ENCODE peak calls at places on chromosome 10, in ten cellular contexts. One of them, this sample, is unnamed.

GRCh38 chr10:93465806-93466675 is 16.1 kb downstream of the MYOF start:
- DNase-seq in chondrocyte: peak
- DNase-seq in fibroblast of pulmonary artery: peak
- DNase-seq in epithelial cell of esophagus: peak
- DNase-seq in bronchial epithelial cell: peak
- DNase-seq in left ventricle myocardium inferior: peak
- DNase-seq in ascending aorta: peak
- DNase-seq in cardiac muscle cell: peak
- DNase-seq in psoas muscle: peak
- DNase-seq in heart right ventricle: peak
- DNase-seq in this sample: no peak

GRCh38 chr10:91551856-91552255 is 81.0 kb downstream of the PPP1R3C start:
- DNase-seq in cardiac muscle cell: peak
- DNase-seq in left ventricle myocardium inferior: peak
- DNase-seq in epithelial cell of esophagus: peak
- DNase-seq in heart right ventricle: peak
- DNase-seq in ascending aorta: no peak
- DNase-seq in chondrocyte: no peak
- DNase-seq in fibroblast of pulmonary artery: peak
- DNase-seq in bronchial epithelial cell: peak
- DNase-seq in psoas muscle: no peak
- DNase-seq in this sample: no peak

GRCh38 chr10:5611899-5612680 is 54.3 kb downstream of the ASB13 start:
- DNase-seq in bronchial epithelial cell: peak
- DNase-seq in epithelial cell of esophagus: peak
- DNase-seq in left ventricle myocardium inferior: no peak
- DNase-seq in cardiac muscle cell: no peak
- DNase-seq in psoas muscle: no peak
- DNase-seq in chondrocyte: peak
- DNase-seq in ascending aorta: no peak
- DNase-seq in heart right ventricle: no peak
- DNase-seq in fibroblast of pulmonary artery: no peak
- DNase-seq in this sample: no peak

GRCh38 chr10:110852897-110853296 is 18.8 kb upstream of the PDCD4 start:
- DNase-seq in epithelial cell of esophagus: peak
- DNase-seq in fibroblast of pulmonary artery: no peak
- DNase-seq in left ventricle myocardium inferior: no peak
- DNase-seq in bronchial epithelial cell: peak
- DNase-seq in heart right ventricle: no peak
- DNase-seq in cardiac muscle cell: no peak
- DNase-seq in chondrocyte: no peak
- DNase-seq in ascending aorta: no peak
- DNase-seq in psoas muscle: no peak
- DNase-seq in this sample: no peak

GRCh38 chr10:133026726-133027395 is 60.9 kb upstream of the ADGRA1 start:
- DNase-seq in cardiac muscle cell: no peak
- DNase-seq in chondrocyte: no peak
- DNase-seq in ascending aorta: no peak
- DNase-seq in bronchial epithelial cell: no peak
- DNase-seq in heart right ventricle: peak
- DNase-seq in left ventricle myocardium inferior: no peak
- DNase-seq in psoas muscle: no peak
- DNase-seq in fibroblast of pulmonary artery: no peak
- DNase-seq in epithelial cell of esophagus: no peak
- DNase-seq in this sample: no peak

GRCh38 chr10:96833220-96834001 is 1.3 kb downstream of the LCOR start:
- DNase-seq in cardiac muscle cell: peak
- DNase-seq in epithelial cell of esophagus: peak
- DNase-seq in heart right ventricle: no peak
- DNase-seq in bronchial epithelial cell: peak
- DNase-seq in fibroblast of pulmonary artery: peak
- DNase-seq in ascending aorta: no peak
- DNase-seq in left ventricle myocardium inferior: peak
- DNase-seq in psoas muscle: peak
- DNase-seq in chondrocyte: no peak
- DNase-seq in this sample: peak

GRCh38 chr10:84224411-84225028 is 824 bp downstream of the LRIT2 start:
- DNase-seq in bronchial epithelial cell: no peak
- DNase-seq in ascending aorta: no peak
- DNase-seq in epithelial cell of esophagus: peak
- DNase-seq in psoas muscle: no peak
- DNase-seq in fibroblast of pulmonary artery: no peak
- DNase-seq in left ventricle myocardium inferior: no peak
- DNase-seq in chondrocyte: no peak
- DNase-seq in heart right ventricle: no peak
- DNase-seq in cardiac muscle cell: no peak
- DNase-seq in this sample: no peak

GRCh38 chr10:31650010-31650409 is 278.6 kb downstream of the ARHGAP12 start:
- DNase-seq in left ventricle myocardium inferior: peak
- DNase-seq in cardiac muscle cell: peak
- DNase-seq in heart right ventricle: peak
- DNase-seq in bronchial epithelial cell: no peak
- DNase-seq in psoas muscle: peak
- DNase-seq in ascending aorta: peak
- DNase-seq in fibroblast of pulmonary artery: peak
- DNase-seq in chondrocyte: no peak
- DNase-seq in epithelial cell of esophagus: peak
- DNase-seq in this sample: no peak

GRCh38 chr10:73797324-73798025 is 12.1 kb downstream of the ZSWIM8 start:
- DNase-seq in fibroblast of pulmonary artery: no peak
- DNase-seq in bronchial epithelial cell: no peak
- DNase-seq in psoas muscle: no peak
- DNase-seq in ascending aorta: no peak
- DNase-seq in heart right ventricle: no peak
- DNase-seq in chondrocyte: no peak
- DNase-seq in cardiac muscle cell: no peak
- DNase-seq in epithelial cell of esophagus: no peak
- DNase-seq in left ventricle myocardium inferior: no peak
- DNase-seq in this sample: no peak

GRCh38 chr10:17375936-17376584 is 78.3 kb downstream of the ST8SIA6 start:
- DNase-seq in psoas muscle: no peak
- DNase-seq in fibroblast of pulmonary artery: peak
- DNase-seq in left ventricle myocardium inferior: no peak
- DNase-seq in ascending aorta: no peak
- DNase-seq in chondrocyte: no peak
- DNase-seq in bronchial epithelial cell: no peak
- DNase-seq in epithelial cell of esophagus: no peak
- DNase-seq in heart right ventricle: peak
- DNase-seq in cardiac muscle cell: peak
- DNase-seq in this sample: no peak

GRCh38 chr10:22504766-22505165 is 159.5 kb downstream of the SPAG6 start:
- DNase-seq in epithelial cell of esophagus: no peak
- DNase-seq in chondrocyte: no peak
- DNase-seq in ascending aorta: no peak
- DNase-seq in fibroblast of pulmonary artery: no peak
- DNase-seq in psoas muscle: no peak
- DNase-seq in left ventricle myocardium inferior: no peak
- DNase-seq in cardiac muscle cell: no peak
- DNase-seq in bronchial epithelial cell: no peak
- DNase-seq in heart right ventricle: no peak
- DNase-seq in this sample: no peak

DNA sequence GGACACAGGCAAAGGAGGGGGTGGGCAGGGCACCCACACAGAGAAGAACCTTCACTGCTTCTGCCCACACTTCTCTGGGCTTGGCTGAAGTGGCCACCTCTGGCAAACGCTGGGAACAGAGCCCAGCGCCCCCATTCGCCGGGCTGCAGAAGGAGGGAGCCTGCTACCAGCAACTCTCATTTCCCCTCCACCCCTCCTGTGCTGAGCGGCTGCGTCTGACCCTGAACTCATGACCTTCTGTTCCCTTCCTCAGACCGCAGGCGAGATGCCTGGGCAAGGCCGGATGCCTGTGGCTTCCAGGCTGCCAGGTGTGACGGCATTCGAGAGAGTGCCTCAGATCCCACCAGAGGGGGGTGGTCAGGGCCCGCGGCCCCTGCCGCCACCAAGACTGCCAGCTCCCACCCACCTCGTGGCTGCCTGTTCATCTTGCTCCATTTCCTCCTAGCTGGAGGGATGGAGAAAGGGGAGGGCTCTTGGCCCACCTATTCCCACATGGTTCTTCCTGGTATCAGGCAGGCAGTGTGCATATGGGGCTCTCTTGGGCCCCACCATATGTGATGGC is 19.8 kb downstream of the DNAJB12 start:
- DNase-seq in ascending aorta: peak
- DNase-seq in psoas muscle: peak
- DNase-seq in epithelial cell of esophagus: peak
- DNase-seq in chondrocyte: peak
- DNase-seq in cardiac muscle cell: peak
- DNase-seq in fibroblast of pulmonary artery: peak
- DNase-seq in left ventricle myocardium inferior: peak
- DNase-seq in bronchial epithelial cell: peak
- DNase-seq in heart right ventricle: peak
- DNase-seq in this sample: peak
- TF ChIP-seq CTCF in ascending aorta: no peak
- TF ChIP-seq CTCF in psoas muscle: no peak
- TF ChIP-seq CTCF in epithelial cell of esophagus: no peak
- TF ChIP-seq CTCF in chondrocyte: peak
- TF ChIP-seq CTCF in cardiac muscle cell: peak
- TF ChIP-seq CTCF in fibroblast of pulmonary artery: peak
- TF ChIP-seq CTCF in left ventricle myocardium inferior: no peak
- TF ChIP-seq CTCF in bronchial epithelial cell: peak
- TF ChIP-seq CTCF in heart right ventricle: no peak
- TF ChIP-seq CTCF in this sample: no peak

GRCh38 chr10:81082621-81083376 is 545.1 kb downstream of the SH2D4B start:
- DNase-seq in psoas muscle: no peak
- DNase-seq in left ventricle myocardium inferior: no peak
- DNase-seq in ascending aorta: no peak
- DNase-seq in chondrocyte: no peak
- DNase-seq in epithelial cell of esophagus: no peak
- DNase-seq in heart right ventricle: no peak
- DNase-seq in cardiac muscle cell: no peak
- DNase-seq in fibroblast of pulmonary artery: no peak
- DNase-seq in bronchial epithelial cell: no peak
- DNase-seq in this sample: no peak

GRCh38 chr10:81081887-81082620 is 544.4 kb downstream of the SH2D4B start:
- DNase-seq in heart right ventricle: no peak
- DNase-seq in ascending aorta: no peak
- DNase-seq in chondrocyte: no peak
- DNase-seq in left ventricle myocardium inferior: no peak
- DNase-seq in bronchial epithelial cell: peak
- DNase-seq in fibroblast of pulmonary artery: no peak
- DNase-seq in epithelial cell of esophagus: peak
- DNase-seq in cardiac muscle cell: no peak
- DNase-seq in psoas muscle: no peak
- DNase-seq in this sample: no peak
- TF ChIP-seq CTCF in heart right ventricle: no peak
- TF ChIP-seq CTCF in ascending aorta: no peak
- TF ChIP-seq CTCF in chondrocyte: peak
- TF ChIP-seq CTCF in left ventricle myocardium inferior: no peak
- TF ChIP-seq CTCF in bronchial epithelial cell: peak
- TF ChIP-seq CTCF in fibroblast of pulmonary artery: no peak
- TF ChIP-seq CTCF in epithelial cell of esophagus: peak
- TF ChIP-seq CTCF in cardiac muscle cell: no peak
- TF ChIP-seq CTCF in psoas muscle: no peak
- TF ChIP-seq CTCF in this sample: no peak

GRCh38 chr10:44811072-44811471 is 100.1 kb upstream of the TMEM72 start:
- DNase-seq in fibroblast of pulmonary artery: peak
- DNase-seq in chondrocyte: no peak
- DNase-seq in epithelial cell of esophagus: no peak
- DNase-seq in psoas muscle: no peak
- DNase-seq in left ventricle myocardium inferior: no peak
- DNase-seq in cardiac muscle cell: peak
- DNase-seq in ascending aorta: no peak
- DNase-seq in heart right ventricle: no peak
- DNase-seq in bronchial epithelial cell: no peak
- DNase-seq in this sample: no peak

GRCh38 chr10:44806895-44807294 is 104.2 kb upstream of the TMEM72 start:
- DNase-seq in bronchial epithelial cell: no peak
- DNase-seq in fibroblast of pulmonary artery: no peak
- DNase-seq in heart right ventricle: no peak
- DNase-seq in epithelial cell of esophagus: no peak
- DNase-seq in left ventricle myocardium inferior: no peak
- DNase-seq in chondrocyte: no peak
- DNase-seq in ascending aorta: no peak
- DNase-seq in psoas muscle: no peak
- DNase-seq in cardiac muscle cell: peak
- DNase-seq in this sample: no peak

GRCh38 chr10:44807451-44807850 is 103.7 kb upstream of the TMEM72 start:
- DNase-seq in left ventricle myocardium inferior: no peak
- DNase-seq in psoas muscle: no peak
- DNase-seq in heart right ventricle: no peak
- DNase-seq in cardiac muscle cell: no peak
- DNase-seq in bronchial epithelial cell: no peak
- DNase-seq in chondrocyte: no peak
- DNase-seq in ascending aorta: no peak
- DNase-seq in epithelial cell of esophagus: no peak
- DNase-seq in fibroblast of pulmonary artery: no peak
- DNase-seq in this sample: no peak

GRCh38 chr10:44813201-44813600 is 97.9 kb upstream of the TMEM72 start:
- DNase-seq in chondrocyte: no peak
- DNase-seq in left ventricle myocardium inferior: no peak
- DNase-seq in bronchial epithelial cell: no peak
- DNase-seq in heart right ventricle: no peak
- DNase-seq in epithelial cell of esophagus: no peak
- DNase-seq in psoas muscle: no peak
- DNase-seq in fibroblast of pulmonary artery: no peak
- DNase-seq in ascending aorta: no peak
- DNase-seq in cardiac muscle cell: no peak
- DNase-seq in this sample: no peak

GRCh38 chr10:44809652-44810051 is 101.5 kb upstream of the TMEM72 start:
- DNase-seq in bronchial epithelial cell: peak
- DNase-seq in left ventricle myocardium inferior: no peak
- DNase-seq in fibroblast of pulmonary artery: peak
- DNase-seq in psoas muscle: no peak
- DNase-seq in ascending aorta: no peak
- DNase-seq in epithelial cell of esophagus: peak
- DNase-seq in heart right ventricle: no peak
- DNase-seq in chondrocyte: no peak
- DNase-seq in cardiac muscle cell: peak
- DNase-seq in this sample: no peak
- TF ChIP-seq CTCF in bronchial epithelial cell: peak
- TF ChIP-seq CTCF in left ventricle myocardium inferior: peak
- TF ChIP-seq CTCF in fibroblast of pulmonary artery: peak
- TF ChIP-seq CTCF in psoas muscle: no peak
- TF ChIP-seq CTCF in ascending aorta: no peak
- TF ChIP-seq CTCF in epithelial cell of esophagus: peak
- TF ChIP-seq CTCF in heart right ventricle: no peak
- TF ChIP-seq CTCF in chondrocyte: peak
- TF ChIP-seq CTCF in cardiac muscle cell: peak
- TF ChIP-seq CTCF in this sample: no peak

DNA sequence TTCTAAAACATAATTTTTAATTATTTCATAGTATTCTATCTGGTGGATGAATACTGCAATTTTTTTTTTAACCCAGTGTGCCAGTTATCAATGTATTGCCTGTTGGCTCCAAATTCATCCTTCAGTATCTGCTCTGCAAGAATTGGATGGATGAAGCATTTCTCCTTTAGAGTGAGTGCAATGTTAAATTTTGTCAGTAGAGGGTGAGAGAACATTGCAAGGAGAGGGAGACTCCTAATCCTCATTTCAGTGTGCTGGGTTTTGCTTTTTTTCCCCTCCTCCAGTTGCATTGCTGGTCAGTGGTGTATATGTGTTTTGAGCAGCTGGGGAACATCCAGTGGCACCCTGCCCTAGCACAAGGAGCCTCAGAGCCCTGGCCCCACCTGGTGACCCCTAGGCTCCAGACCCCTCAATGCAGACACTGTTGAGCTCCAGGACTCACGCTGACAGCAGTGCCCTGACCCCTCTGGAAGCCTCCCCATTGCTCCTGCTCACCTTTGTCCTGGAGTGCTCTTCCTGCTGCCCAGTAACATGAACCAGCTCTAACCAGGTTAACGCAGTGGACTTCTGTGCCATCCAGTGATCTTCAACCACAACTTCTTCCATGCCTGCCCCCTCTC is 199.4 kb downstream of the USP6NL start:
- DNase-seq in psoas muscle: no peak
- DNase-seq in ascending aorta: no peak
- DNase-seq in heart right ventricle: no peak
- DNase-seq in cardiac muscle cell: peak
- DNase-seq in left ventricle myocardium inferior: no peak
- DNase-seq in fibroblast of pulmonary artery: no peak
- DNase-seq in epithelial cell of esophagus: no peak
- DNase-seq in bronchial epithelial cell: no peak
- DNase-seq in chondrocyte: no peak
- DNase-seq in this sample: no peak
- TF ChIP-seq CTCF in psoas muscle: no peak
- TF ChIP-seq CTCF in ascending aorta: no peak
- TF ChIP-seq CTCF in heart right ventricle: no peak
- TF ChIP-seq CTCF in cardiac muscle cell: peak
- TF ChIP-seq CTCF in left ventricle myocardium inferior: no peak
- TF ChIP-seq CTCF in fibroblast of pulmonary artery: no peak
- TF ChIP-seq CTCF in epithelial cell of esophagus: no peak
- TF ChIP-seq CTCF in bronchial epithelial cell: no peak
- TF ChIP-seq CTCF in chondrocyte: peak
- TF ChIP-seq CTCF in this sample: no peak